ENCODE peak calls at places on chromosome 15, in five cellular contexts. G is stimulated activated CD4-positive, alpha-beta T cell treated with anti-CD3 and anti-CD28 coated beads, Interleukin-1b, Interleukin-23, amount 100 ng/mL, for 1 hour; A is Daoy; S is foreskin fibroblast; P is naive thymus-derived CD4-positive, alpha-beta T cell. N is an unnamed sample.
A peak's percentile ranks its signal among the peaks of the same experiment; 100 is the strongest.

GRCh38 chr15:35256141-35256540 is 171.0 kb upstream of the NANOGP8 start:
- DNase-seq in G (no peak), A (no peak), S (no peak), P (no peak), N (no peak)

GRCh38 chr15:44676676-44677075 is 13.2 kb upstream of the SPG11 start:
- DNase-seq in G (no peak), A (no peak), S (no peak), P (no peak), N (no peak)

GRCh38 chr15:49273734-49274318 is 103.8 kb downstream of the GALK2 start:
- DNase-seq in G (no peak), A (no peak), S (peak; percentile 3), P (no peak), N (no peak)

GRCh38 chr15:69999392-70000085 is 98.2 kb downstream of the TLE3 start:
- DNase-seq in G (no peak), A (no peak), S (no peak), P (no peak), N (no peak)

GRCh38 chr15:97817266-97817890 is 143.1 kb upstream of the ARRDC4 start:
- DNase-seq in G (no peak), A (peak; percentile 12), S (no peak), P (no peak), N (no peak)

GRCh38 chr15:66068801-66069200 is 184.7 kb downstream of the MEGF11 start:
- DNase-seq in G (no peak), A (no peak), S (no peak), P (no peak), N (no peak)

GRCh38 chr15:58383876-58384275 is 47.9 kb upstream of the LIPC start:
- DNase-seq in G (no peak), A (peak; percentile 12), S (no peak), P (no peak), N (no peak)

GRCh38 chr15:92637621-92638020 is 18.0 kb downstream of the FAM174B start:
- DNase-seq in G (no peak), A (no peak), S (no peak), P (no peak), N (no peak)

GRCh38 chr15:36843822-36844221 is 256.5 kb downstream of the MEIS2 start:
- DNase-seq in G (no peak), A (no peak), S (no peak), P (no peak), N (no peak)

GRCh38 chr15:90870354-90871096 is 2.1 kb downstream of the FURIN start:
- DNase-seq in G (no peak), A (peak; percentile 56), S (no peak), P (no peak), N (no peak)

GRCh38 chr15:88219623-88220022 is 36.9 kb downstream of the NTRK3 start:
- DNase-seq in G (no peak), A (no peak), S (no peak), P (no peak), N (no peak)

GRCh38 chr15:68318931-68319909 is 41.7 kb downstream of the FEM1B start:
- DNase-seq in G (no peak), A (no peak), S (no peak), P (no peak), N (no peak)

GRCh38 chr15:101390462-101390861 is 95.4 kb upstream of the SNRPA1 start:
- DNase-seq in G (no peak), A (no peak), S (no peak), P (no peak), N (no peak)

GRCh38 chr15:68511073-68511991 is 67.5 kb upstream of the CORO2B start:
- DNase-seq in G (no peak), A (peak; percentile 18), S (no peak), P (no peak), N (no peak)

GRCh38 chr15:49383266-49383665 is 39.8 kb upstream of the FGF7 start:
- DNase-seq in G (no peak), A (no peak), S (peak; percentile 14), P (no peak), N (no peak)

GRCh38 chr15:74036271-74037170 is 42.0 kb downstream of the PML start:
- DNase-seq in G (no peak), A (peak; percentile 38), S (peak; percentile 56), P (no peak), N (no peak)

GRCh38 chr15:65068436-65068835 is 645 bp upstream of the RASL12 start:
- DNase-seq in G (no peak), A (no peak), S (no peak), P (no peak), N (no peak)

GRCh38 chr15:101613130-101614000 is 38.8 kb downstream of the TM2D3 start:
- DNase-seq in G (no peak), A (no peak), S (no peak), P (no peak), N (no peak)

GRCh38 chr15:68642491-68642845 is 63.7 kb downstream of the CORO2B start:
- DNase-seq in G (no peak), A (no peak), S (no peak), P (no peak), N (no peak)

GRCh38 chr15:80285379-80285778 is 33.4 kb upstream of the CTXND1 start:
- DNase-seq in G (no peak), A (no peak), S (no peak), P (no peak), N (no peak)

GRCh38 chr15:79844221-79844620 is 52.6 kb downstream of the MTHFS start:
- DNase-seq in G (no peak), A (peak; percentile 5), S (peak; percentile 10), P (no peak), N (no peak)

GRCh38 chr15:40793216-40793989 is 13.5 kb upstream of the ZFYVE19 start:
- DNase-seq in G (no peak), A (peak; percentile 93), S (peak; percentile 91), P (no peak), N (no peak)

GRCh38 chr15:34158355-34158754 is 51.5 kb downstream of the KATNBL1 start:
- DNase-seq in G (no peak), A (no peak), S (no peak), P (no peak), N (no peak)

GRCh38 chr15:88648357-88649214 is 9.8 kb downstream of the ISG20 start:
- DNase-seq in G (no peak), A (no peak), S (no peak), P (peak; percentile 45), N (no peak)

GRCh38 chr15:84400017-84400740 is 164.6 kb downstream of the GOLGA6L4 start:
- DNase-seq in G (no peak), A (no peak), S (no peak), P (no peak), N (no peak)

GRCh38 chr15:77542491-77543001 is 90.2 kb downstream of the LINGO1 start:
- DNase-seq in G (no peak), A (peak; percentile 55), S (peak; percentile 26), P (no peak), N (no peak)

GRCh38 chr15:31782951-31783350 is 247.4 kb upstream of the CHRNA7 start:
- DNase-seq in G (no peak), A (no peak), S (no peak), P (no peak), N (no peak)

GRCh38 chr15:43911235-43911661 is 84.4 kb downstream of the WDR76 start:
- DNase-seq in G (no peak), A (peak; percentile 56), S (peak; percentile 99), P (no peak), N (no peak)

GRCh38 chr15:75620776-75621536 is 4.6 kb downstream of the SNUPN start:
- DNase-seq in G (no peak), A (peak; percentile 60), S (peak; percentile 82), P (no peak), N (no peak)

GRCh38 chr15:99371180-99372103 is 120.2 kb downstream of the LRRC28 start:
- DNase-seq in G (no peak), A (no peak), S (peak; percentile 5), P (no peak), N (no peak)

GRCh38 chr15:70488002-70488605 is 275.3 kb downstream of the UACA start:
- DNase-seq in G (peak; percentile 62), A (peak; percentile 82), S (peak; percentile 43), P (peak; percentile 42), N (peak; percentile 74)

GRCh38 chr15:77029166-77030041 is 34.5 kb downstream of the PSTPIP1 start:
- DNase-seq in G (no peak), A (no peak), S (no peak), P (no peak), N (peak; percentile 23)

GRCh38 chr15:41996376-41996775 is 24.0 kb upstream of the EHD4 start:
- DNase-seq in G (no peak), A (no peak), S (no peak), P (no peak), N (no peak)

GRCh38 chr15:88769161-88769971 is 33.9 kb upstream of the ACAN start:
- DNase-seq in G (no peak), A (no peak), S (no peak), P (no peak), N (no peak)

GRCh38 chr15:31606261-31606669 is 279.6 kb downstream of the KLF13 start:
- DNase-seq in G (no peak), A (no peak), S (peak; percentile 12), P (no peak), N (no peak)

GRCh38 chr15:29825205-29825604 is 2.9 kb upstream of the TJP1 start:
- DNase-seq in G (no peak), A (peak; percentile 30), S (no peak), P (peak; percentile 65), N (no peak)

GRCh38 chr15:84591815-84592214 is 9.0 kb upstream of the ZSCAN2 start:
- DNase-seq in G (no peak), A (no peak), S (no peak), P (no peak), N (no peak)

GRCh38 chr15:90685688-90686434 is 31.3 kb upstream of the BLM start:
- DNase-seq in G (no peak), A (no peak), S (no peak), P (no peak), N (no peak)

N was measured in T-cell.